ENCODE peak calls at places on chromosome 13, in five cellular contexts. One of them, this sample, is unnamed.

GRCh38 chr13:96834626-96835025 is 159.7 kb downstream of the OXGR1 start:
- DNase-seq in stimulated activated CD4-positive, alpha-beta T cell treated with anti-CD3 and anti-CD28 coated beads, Interleukin-4, amount 100 ng/mL, for 1 hour: no peak
- DNase-seq in GM12891: no peak
- DNase-seq in COR-L47: no peak
- DNase-seq in OCI-LY7: no peak
- DNase-seq in this sample: no peak

GRCh38 chr13:110152351-110152750 is 154.6 kb downstream of the COL4A1 start:
- DNase-seq in COR-L47: no peak
- DNase-seq in GM12891: no peak
- DNase-seq in OCI-LY7: no peak
- DNase-seq in stimulated activated CD4-positive, alpha-beta T cell treated with anti-CD3 and anti-CD28 coated beads, Interleukin-4, amount 100 ng/mL, for 1 hour: no peak
- DNase-seq in this sample: no peak

GRCh38 chr13:80048802-80049201 is 292.1 kb downstream of the SPRY2 start:
- DNase-seq in OCI-LY7: peak; percentile 11
- DNase-seq in stimulated activated CD4-positive, alpha-beta T cell treated with anti-CD3 and anti-CD28 coated beads, Interleukin-4, amount 100 ng/mL, for 1 hour: peak; percentile 60
- DNase-seq in COR-L47: peak; percentile 22
- DNase-seq in GM12891: peak; percentile 9
- DNase-seq in this sample: peak; percentile 40

GRCh38 chr13:23510544-23510916 is 59.7 kb upstream of the TNFRSF19 start:
- DNase-seq in stimulated activated CD4-positive, alpha-beta T cell treated with anti-CD3 and anti-CD28 coated beads, Interleukin-4, amount 100 ng/mL, for 1 hour: no peak
- DNase-seq in OCI-LY7: no peak
- DNase-seq in COR-L47: no peak
- DNase-seq in GM12891: no peak
- DNase-seq in this sample: no peak

GRCh38 chr13:90365130-90365529 is 982.4 kb upstream of the MIR17HG start:
- DNase-seq in stimulated activated CD4-positive, alpha-beta T cell treated with anti-CD3 and anti-CD28 coated beads, Interleukin-4, amount 100 ng/mL, for 1 hour: no peak
- DNase-seq in COR-L47: no peak
- DNase-seq in GM12891: no peak
- DNase-seq in OCI-LY7: no peak
- DNase-seq in this sample: peak; percentile 19

GRCh38 chr13:106917673-106918652 is 350.0 kb upstream of the ARGLU1 start:
- DNase-seq in stimulated activated CD4-positive, alpha-beta T cell treated with anti-CD3 and anti-CD28 coated beads, Interleukin-4, amount 100 ng/mL, for 1 hour: peak; percentile 71
- DNase-seq in OCI-LY7: peak; percentile 71
- DNase-seq in GM12891: peak; percentile 74
- DNase-seq in COR-L47: peak; percentile 68
- DNase-seq in this sample: peak; percentile 79

GRCh38 chr13:28494537-28494860 is 429 bp downstream of the FLT1 start:
- DNase-seq in GM12891: peak; percentile 30
- DNase-seq in stimulated activated CD4-positive, alpha-beta T cell treated with anti-CD3 and anti-CD28 coated beads, Interleukin-4, amount 100 ng/mL, for 1 hour: no peak
- DNase-seq in OCI-LY7: no peak
- DNase-seq in COR-L47: no peak
- DNase-seq in this sample: no peak

GRCh38 chr13:110347535-110348308 is 40.6 kb downstream of the COL4A2 start:
- DNase-seq in stimulated activated CD4-positive, alpha-beta T cell treated with anti-CD3 and anti-CD28 coated beads, Interleukin-4, amount 100 ng/mL, for 1 hour: no peak
- DNase-seq in OCI-LY7: no peak
- DNase-seq in GM12891: no peak
- DNase-seq in COR-L47: no peak
- DNase-seq in this sample: no peak

This sample was measured in NCI-H69.